ENCODE peak calls at places on chromosomes 11 and 22, in six cellular contexts. E is HL-60, I is GM12878, M is K562, A is SK-N-SH, F is HepG2. K is an unnamed sample.

GRCh38 chr11:76279651-76280050 is 73.3 kb upstream of the WNT11 start:
- DNase-seq in I (no peak), A (no peak), E (no peak), F (no peak), M (no peak), K (no peak)

GRCh38 chr11:32895471-32895870 is 2.9 kb downstream of the QSER1 start:
- DNase-seq in M (no peak), F (no peak), E (no peak), I (no peak), A (no peak), K (no peak)

GRCh38 chr22:36671398-36671797 is 32.2 kb downstream of the CACNG2 start:
- DNase-seq in I (no peak), M (no peak), F (no peak), E (no peak), A (no peak), K (no peak)

GRCh38 chr11:97269527-97269926 is 879.7 kb downstream of the JRKL start:
- DNase-seq in A (peak; percentile 2), E (no peak), I (no peak), F (peak; percentile 13), M (no peak), K (peak; percentile 3)

GRCh38 chr11:75606099-75606498 is 44.0 kb downstream of the SERPINH1 start:
- DNase-seq in F (no peak), I (no peak), E (no peak), M (no peak), A (no peak), K (no peak)

GRCh38 chr22:44761025-44761424 is 8.7 kb downstream of the ARHGAP8 start:
- DNase-seq in M (no peak), E (no peak), I (no peak), A (no peak), F (no peak), K (no peak)

GRCh38 chr11:67640021-67640757 is 626 bp upstream of the TBX10 start:
- DNase-seq in E (peak; percentile 73), M (peak; percentile 74), F (peak; percentile 55), A (peak; percentile 87), I (no peak), K (no peak)

GRCh38 chr11:2928605-2929510 is at the start of gene PHLDA2:
- DNase-seq in I (no peak), F (no peak), A (peak; percentile 74), M (peak; percentile 75), E (peak; percentile 60), K (peak; percentile 75)

GRCh38 chr11:112656772-112657428 is 304.3 kb upstream of the NCAM1 start:
- DNase-seq in F (no peak), E (no peak), A (no peak), I (peak; percentile 25), M (no peak), K (no peak)

GRCh38 chr22:44940121-44940520 is 69.7 kb downstream of the PHF21B start:
- DNase-seq in F (no peak), E (no peak), A (no peak), M (no peak), I (no peak), K (no peak)

GRCh38 chr22:30628491-30628890 is 7.1 kb upstream of the SLC35E4 start:
- DNase-seq in I (no peak), F (no peak), M (no peak), E (no peak), A (peak; percentile 80), K (no peak)

GRCh38 chr22:35733742-35734516 is 16.3 kb downstream of the APOL5 start:
- DNase-seq in F (no peak), I (no peak), E (no peak), M (no peak), A (no peak), K (no peak)

GRCh38 chr11:126680109-126680508 is 320.5 kb downstream of the KIRREL3 start:
- DNase-seq in E (no peak), A (no peak), M (peak; percentile 14), I (no peak), F (no peak), K (no peak)

GRCh38 chr11:116257092-116257491 is 515.7 kb downstream of the BUD13 start:
- DNase-seq in F (no peak), A (peak; percentile 33), I (no peak), E (no peak), M (no peak), K (no peak)

GRCh38 chr11:134639586-134640330 is 227.7 kb upstream of the B3GAT1 start:
- DNase-seq in A (no peak), E (no peak), F (no peak), I (no peak), M (no peak), K (no peak)

GRCh38 chr11:126162286-126163030 is 49.0 kb downstream of the RPUSD4 start:
- DNase-seq in F (no peak), M (no peak), I (no peak), E (no peak), A (no peak), K (no peak)

GRCh38 chr22:46297151-46297819 is 615 bp downstream of the GTSE1 start:
- DNase-seq in E (peak; percentile 17), I (no peak), M (peak; percentile 29), A (no peak), F (peak; percentile 11), K (no peak)

GRCh38 chr22:50621948-50622722 is 5.8 kb downstream of the ARSA start:
- DNase-seq in E (peak; percentile 42), F (no peak), M (peak; percentile 6), I (peak; percentile 15), A (peak; percentile 16), K (peak; percentile 50)

GRCh38 chr11:34308049-34308692 is 49.6 kb downstream of the ABTB2 start:
- DNase-seq in I (no peak), E (no peak), A (no peak), M (no peak), F (no peak), K (no peak)
- TF ChIP-seq GABPA in I (no peak), E (no peak), A (no peak), M (no peak), F (no peak), K (no peak)

GRCh38 chr11:926341-926916 is 759 bp downstream of the AP2A2 start:
- DNase-seq in I (no peak), M (peak; percentile 71), A (peak; percentile 89), E (no peak), F (no peak), K (no peak)
- TF ChIP-seq GABPA in I (no peak), M (no peak), A (no peak), E (no peak), F (no peak), K (no peak)

GRCh38 chr22:11627798-11628650 is 3900.0 kb upstream of the OR11H1 start:
- DNase-seq in I (no peak), F (no peak), A (peak; percentile 31), M (no peak), E (no peak), K (no peak)
- TF ChIP-seq GABPA in I (no peak), F (no peak), A (no peak), M (no peak), E (no peak), K (no peak)

DNA sequence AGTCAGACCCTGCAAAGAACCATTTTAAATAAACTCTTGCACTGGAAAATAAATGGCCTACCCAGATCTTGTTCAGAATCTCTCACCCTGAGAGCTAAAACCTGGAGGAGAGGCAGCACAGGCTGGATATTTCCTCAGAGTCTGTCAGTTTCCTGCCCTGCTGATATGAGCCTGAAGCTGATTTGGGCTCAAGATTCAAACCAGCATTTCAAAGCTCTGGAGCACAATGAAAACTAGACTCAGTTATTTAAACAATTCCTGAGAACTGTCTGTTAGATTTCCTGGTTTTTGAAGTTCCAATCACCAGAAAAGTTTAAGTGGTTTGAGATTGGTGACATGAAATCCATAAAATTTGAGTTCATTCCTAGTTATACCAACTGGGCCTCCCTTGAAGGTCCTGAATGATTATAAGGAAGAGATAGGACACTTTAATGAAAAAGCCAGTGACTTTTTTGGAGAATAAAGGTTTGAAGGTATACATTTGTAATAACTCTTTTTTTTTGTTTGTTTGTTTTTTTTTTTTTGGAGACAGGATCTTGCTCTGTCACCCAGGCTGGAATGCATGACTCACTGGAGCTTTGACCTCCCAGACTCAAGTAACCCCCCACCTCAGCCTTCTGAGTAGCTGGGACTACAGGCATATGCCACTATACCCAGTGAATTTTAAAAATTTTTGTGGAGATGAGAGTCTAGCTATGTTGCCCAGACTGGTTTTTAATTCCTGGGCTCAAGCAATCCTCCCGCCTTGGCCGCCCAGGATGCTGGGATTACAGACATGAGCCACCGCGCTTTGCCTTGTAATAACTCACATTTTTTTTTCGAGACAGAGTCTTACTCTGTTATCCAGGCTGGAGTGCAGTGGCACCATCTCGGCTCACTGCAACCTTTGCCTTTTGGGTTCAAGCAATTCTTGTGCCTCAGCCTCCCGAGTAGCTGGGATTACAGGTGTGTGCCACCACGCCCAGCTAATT is 8.0 kb upstream of the ESAM start:
- DNase-seq in A (no peak), F (peak; percentile 51), I (no peak), M (no peak), E (no peak), K (no peak)
- TF ChIP-seq GABPA in A (no peak), F (no peak), I (no peak), M (no peak), E (no peak), K (no peak)